ENCODE peak calls at places on chromosomes 2 and 18, in four cellular contexts. W is foreskin fibroblast, I is H54, Y is fibroblast of the aortic adventitia. Z is an unnamed sample.

GRCh38 chr18:9417081-9417841 is 58.1 kb upstream of the RALBP1 start:
- DNase-seq in W (peak; percentile 75), I (no peak), Y (peak; percentile 77), Z (no peak)

GRCh38 chr2:95296036-95296435 is 1.1 kb upstream of the KCNIP3 start:
- DNase-seq in W (no peak), I (no peak), Y (no peak), Z (no peak)

GRCh38 chr2:172712251-172712650 is 23.4 kb upstream of the RAPGEF4 start:
- DNase-seq in W (no peak), I (no peak), Y (no peak), Z (no peak)

GRCh38 chr2:109619131-109619615 is 5.0 kb downstream of the SOWAHC start:
- DNase-seq in W (no peak), I (no peak), Y (no peak), Z (no peak)

GRCh38 chr2:105786231-105787230 is 41.8 kb downstream of the NCK2 start:
- DNase-seq in W (no peak), I (no peak), Y (no peak), Z (no peak)

GRCh38 chr18:26335139-26335933 is 109.1 kb downstream of the TAF4B start:
- DNase-seq in W (peak; percentile 24), I (no peak), Y (no peak), Z (no peak)

GRCh38 chr18:21105936-21106335 is 5.7 kb downstream of the ROCK1 start:
- DNase-seq in W (no peak), I (no peak), Y (no peak), Z (no peak)

GRCh38 chr2:33583194-33583938 is 15.7 kb downstream of the FAM98A start:
- DNase-seq in W (peak; percentile 76), I (no peak), Y (peak; percentile 70), Z (peak; percentile 8)

GRCh38 chr2:236972491-236973379 is 113.0 kb upstream of the COPS8 start:
- DNase-seq in W (peak; percentile 93), I (no peak), Y (peak; percentile 91), Z (no peak)

GRCh38 chr2:115483631-115484030 is 1041.2 kb downstream of the DPP10 start:
- DNase-seq in W (no peak), I (no peak), Y (no peak), Z (no peak)

GRCh38 chr2:80147690-80148089 is 156.9 kb downstream of the LRRTM1 start:
- DNase-seq in W (no peak), I (no peak), Y (no peak), Z (no peak)

GRCh38 chr2:30947686-30948085 is 140.4 kb upstream of the CAPN13 start:
- DNase-seq in W (peak; percentile 68), I (no peak), Y (no peak), Z (no peak)

GRCh38 chr2:228681426-228681825 is 499.9 kb upstream of the SPHKAP start:
- DNase-seq in W (peak; percentile 81), I (peak; percentile 8), Y (peak; percentile 80), Z (no peak)

GRCh38 chr2:219010162-219010756 is 17.0 kb upstream of the CRYBA2 start:
- DNase-seq in W (no peak), I (no peak), Y (no peak), Z (no peak)

GRCh38 chr2:42793314-42794270 is 1.2 kb upstream of the HAAO start:
- DNase-seq in W (peak; percentile 11), I (no peak), Y (no peak), Z (no peak)

GRCh38 chr2:110955546-110955945 is 165.2 kb upstream of the BCL2L11 start:
- DNase-seq in W (no peak), I (no peak), Y (no peak), Z (no peak)

GRCh38 chr2:19933351-19933981 is 31.7 kb upstream of the TTC32 start:
- DNase-seq in W (peak; percentile 64), I (peak; percentile 2), Y (peak; percentile 67), Z (no peak)

GRCh38 chr2:70939847-70940580 is 4.3 kb downstream of the ATP6V1B1 start:
- DNase-seq in W (no peak), I (no peak), Y (no peak), Z (no peak)

GRCh38 chr2:79874015-79874414 is 361.2 kb downstream of the CTNNA2 start:
- DNase-seq in W (no peak), I (no peak), Y (no peak), Z (no peak)

GRCh38 chr2:172901913-172902312 is 166.3 kb downstream of the RAPGEF4 start:
- DNase-seq in W (no peak), I (no peak), Y (no peak), Z (no peak)

GRCh38 chr2:60961457-60961856 is 56.1 kb upstream of the PEX13 start:
- DNase-seq in W (peak; percentile 72), I (no peak), Y (peak; percentile 72), Z (no peak)

GRCh38 chr18:27861539-27861938 is 315.4 kb downstream of the CDH2 start:
- DNase-seq in W (no peak), I (no peak), Y (no peak), Z (no peak)

GRCh38 chr2:128091691-128092050 is 671 bp downstream of the UGGT1 start:
- DNase-seq in W (peak; percentile 31), I (no peak), Y (peak; percentile 30), Z (no peak)

GRCh38 chr2:137947714-137948336 is 16.4 kb upstream of the HNMT start:
- DNase-seq in W (peak; percentile 85), I (no peak), Y (peak; percentile 86), Z (peak; percentile 1)

GRCh38 chr2:71792926-71793761 is 339.8 kb downstream of the DYSF start:
- DNase-seq in W (peak; percentile 64), I (no peak), Y (no peak), Z (no peak)

GRCh38 chr18:79508565-79509535 is 113.1 kb downstream of the NFATC1 start:
- DNase-seq in W (no peak), I (no peak), Y (no peak), Z (peak; percentile 65)

GRCh38 chr2:112644933-112645395 is 775 bp upstream of the SLC20A1 start:
- DNase-seq in W (no peak), I (no peak), Y (no peak), Z (no peak)

GRCh38 chr2:127081826-127082633 is 24.9 kb downstream of the BIN1 start:
- DNase-seq in W (peak; percentile 55), I (no peak), Y (no peak), Z (peak; percentile 71)

Z was measured in stimulated activated naive B cell treated with anti-CD40 and anti-IgM and Interleukin-4, amounts not matched to agents 10 μg/mL and 1 μg/mL and 100 μg/mL, for 72 hours.